ENCODE peak calls at places on chromosomes 1 and 21, in four cellular contexts. X, N, Q and O are unnamed samples.

GRCh38 chr1:161088587-161089110 is 709 bp downstream of the NECTIN4 start:
- DNase-seq in X (no peak), N (no peak), Q (no peak), O (no peak)

GRCh38 chr21:26365849-26366248 is 195.3 kb upstream of the APP start:
- DNase-seq in X (no peak), N (no peak), Q (no peak), O (no peak)

GRCh38 chr1:54542962-54543539 is 5.0 kb upstream of the ACOT11 start:
- DNase-seq in X (no peak), N (no peak), Q (no peak), O (no peak)

GRCh38 chr1:104706631-104707147 is 957.0 kb downstream of the AMY1C start:
- DNase-seq in X (peak), N (peak), Q (peak), O (no peak)

GRCh38 chr21:42012344-42012743 is 2.2 kb upstream of the ZBTB21 start:
- DNase-seq in X (no peak), N (no peak), Q (no peak), O (no peak)

GRCh38 chr1:205316179-205316578 is 5.4 kb downstream of the NUAK2 start:
- DNase-seq in X (no peak), N (no peak), Q (no peak), O (no peak)

GRCh38 chr1:223704921-223705878 is 7.1 kb upstream of the CAPN2 start:
- DNase-seq in X (no peak), N (no peak), Q (no peak), O (no peak)

GRCh38 chr1:36864182-36865079 is 169.9 kb downstream of the GRIK3 start:
- DNase-seq in X (no peak), N (peak), Q (no peak), O (peak)

GRCh38 chr1:97190326-97190725 is 468.7 kb downstream of the PTBP2 start:
- DNase-seq in X (no peak), N (no peak), Q (no peak), O (no peak)

DNA sequence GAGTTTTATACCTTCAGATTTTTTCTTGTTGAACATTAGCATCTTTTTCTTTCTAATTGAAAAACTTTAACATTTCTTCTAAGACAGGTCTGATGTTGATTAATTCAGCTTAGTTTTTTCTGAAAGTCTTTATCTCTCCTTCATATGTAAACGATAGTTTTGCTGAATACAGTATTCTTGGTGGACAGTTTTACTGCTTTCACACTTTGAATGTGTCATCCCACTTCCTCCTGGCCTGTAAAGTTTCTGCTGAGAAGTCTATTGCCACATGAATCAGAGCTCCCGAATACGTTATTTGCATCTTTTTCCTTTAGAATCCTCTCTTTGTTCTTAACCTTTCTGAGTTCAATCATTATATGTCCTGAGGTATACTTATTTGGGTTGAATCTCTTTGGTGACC is 344.2 kb downstream of the OLFM3 start:
- DNase-seq in X (no peak), N (no peak), Q (no peak), O (no peak)
- TF ChIP-seq FOXK2 in X (no peak), N (no peak), Q (no peak), O (no peak)

DNA sequence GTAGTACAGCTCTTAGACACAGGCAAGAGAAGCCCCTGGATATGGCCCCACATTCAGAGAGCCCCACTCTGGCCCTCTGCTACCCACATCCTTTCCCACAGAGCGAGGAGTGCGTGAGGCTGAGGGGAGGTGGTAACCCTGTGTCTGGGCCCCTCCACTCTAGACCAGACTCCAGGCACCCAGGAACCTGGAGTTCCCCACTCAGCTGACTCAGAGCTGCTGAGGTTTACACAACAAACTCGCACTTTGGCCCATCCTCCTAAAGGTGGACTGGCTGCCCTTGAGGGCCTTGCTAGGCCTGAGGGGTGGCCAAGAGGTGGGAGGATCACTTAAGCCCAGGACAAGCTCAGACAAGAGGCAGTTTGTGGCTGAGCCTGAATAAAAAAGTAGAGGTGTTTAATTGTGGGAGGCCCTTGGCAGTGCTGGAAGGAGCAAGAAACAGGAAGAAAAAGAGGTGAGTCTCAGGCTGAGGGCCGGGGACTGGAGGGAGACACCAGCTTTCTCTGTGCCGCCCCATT is 10.7 kb downstream of the MR1 start:
- DNase-seq in X (peak), N (no peak), Q (peak), O (no peak)
- TF ChIP-seq TARDBP in X (no peak), N (no peak), Q (peak), O (no peak)

DNA sequence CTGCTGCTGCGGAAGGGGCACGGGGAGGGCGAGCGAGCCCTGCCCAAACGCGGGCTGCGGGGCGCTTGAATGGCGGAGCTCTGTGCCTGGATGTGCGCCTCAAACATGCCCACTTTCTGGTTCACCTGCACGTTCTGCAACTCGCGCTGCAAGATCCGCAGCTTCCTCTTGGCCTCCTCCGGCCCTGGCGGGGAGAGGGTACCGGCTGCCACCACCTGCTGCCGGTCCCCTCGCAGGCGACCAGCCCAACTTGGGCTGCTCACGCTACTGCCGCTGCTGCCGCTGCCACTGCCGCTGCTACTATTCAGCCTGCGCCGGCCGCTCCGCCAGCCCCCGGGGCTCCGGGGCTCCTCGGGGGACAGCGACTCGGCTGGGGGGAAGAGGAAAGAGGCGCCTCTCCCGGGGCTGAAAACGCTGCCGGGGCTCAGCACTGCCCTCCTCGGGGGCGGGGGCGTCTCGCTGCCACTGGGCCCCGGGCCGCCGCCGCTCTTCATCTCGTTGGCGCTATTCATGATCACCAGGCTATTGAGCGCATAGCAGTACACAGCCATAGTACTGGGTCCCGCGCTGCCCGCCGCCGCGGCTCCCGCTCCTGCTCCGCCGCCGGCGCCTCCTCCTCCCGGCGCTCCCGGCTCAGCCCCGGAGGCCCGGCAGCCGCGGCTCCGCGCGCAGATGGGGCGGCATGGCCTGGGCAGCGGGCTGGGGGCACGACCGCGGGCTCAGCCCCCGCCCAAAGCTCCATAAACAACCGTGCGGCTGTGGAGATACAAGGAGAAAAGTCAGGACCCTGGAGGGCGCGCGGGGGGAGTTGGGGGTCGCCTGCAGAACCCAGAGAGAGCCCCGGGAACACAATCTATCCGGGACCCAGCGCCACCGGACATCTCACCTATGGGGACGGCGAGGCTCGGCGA is 1.9 kb downstream of the ITPKB start:
- DNase-seq in X (no peak), N (no peak), Q (no peak), O (no peak)
- TF ChIP-seq FOXM1 in X (no peak), N (no peak), Q (no peak), O (no peak)

DNA sequence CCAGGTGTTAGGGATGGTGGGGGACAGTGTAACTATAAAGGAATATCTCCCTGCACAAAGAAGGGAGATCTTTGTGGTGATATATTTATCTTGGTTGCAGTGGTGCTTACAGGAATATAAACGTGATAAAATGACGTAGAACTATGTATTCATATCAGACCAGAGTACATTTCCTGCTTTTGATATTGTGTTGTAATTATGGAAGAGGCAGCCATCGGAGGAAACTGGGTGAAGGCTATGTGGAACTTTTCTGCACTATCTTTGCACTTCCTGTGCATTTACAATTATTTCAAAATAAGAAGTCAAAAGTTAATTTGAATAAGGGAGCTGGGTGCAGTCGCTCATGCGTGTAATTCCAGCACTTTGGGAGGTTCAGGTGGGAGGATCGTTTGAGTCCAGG is 37.6 kb downstream of the NDUFS5 start:
- DNase-seq in X (no peak), N (no peak), Q (no peak), O (no peak)
- TF ChIP-seq FOXK2 in X (no peak), N (no peak), Q (no peak), O (no peak)

GRCh38 chr1:41500378-41500777 is 15.9 kb upstream of the EDN2 start:
- DNase-seq in X (no peak), N (no peak), Q (no peak), O (no peak)

GRCh38 chr1:41498391-41498790 is 13.9 kb upstream of the EDN2 start:
- DNase-seq in X (no peak), N (no peak), Q (no peak), O (no peak)

GRCh38 chr1:41497631-41498030 is 13.1 kb upstream of the EDN2 start:
- DNase-seq in X (no peak), N (no peak), Q (no peak), O (no peak)

GRCh38 chr1:41499591-41499990 is 15.1 kb upstream of the EDN2 start:
- DNase-seq in X (no peak), N (no peak), Q (no peak), O (no peak)

DNA sequence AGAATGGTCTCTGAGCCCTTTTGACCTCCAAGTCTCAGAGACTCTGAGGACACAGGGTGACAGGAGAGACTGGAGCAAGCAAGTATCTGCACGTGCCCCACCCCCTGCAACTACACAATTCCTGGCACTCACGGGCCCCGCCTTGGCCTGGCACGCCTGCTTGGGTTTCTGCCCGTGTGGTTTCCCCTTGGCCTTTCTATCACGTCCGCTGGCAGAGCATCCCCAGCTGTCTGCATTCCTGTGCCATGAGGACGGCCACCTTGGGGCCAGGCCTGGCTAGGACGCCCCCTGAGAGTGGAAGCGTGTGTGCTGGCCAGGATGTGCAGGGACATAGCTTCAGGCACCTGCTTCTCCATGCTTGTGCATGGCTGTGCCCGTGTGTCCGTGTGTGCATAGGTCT is 14.3 kb upstream of the EDN2 start:
- DNase-seq in X (no peak), N (no peak), Q (no peak), O (no peak)
- TF ChIP-seq TARDBP in X (no peak), N (no peak), Q (no peak), O (no peak)